ENCODE peak calls at places on chromosomes 1 and 21, in six cellular contexts. R, A, J, T, M and C are unnamed samples.

GRCh38 chr1:151980287-151981177 is 13.1 kb downstream of the S100A10 start:
- DNase-seq in R (no peak), A (no peak), J (peak), T (no peak), M (no peak), C (no peak)

GRCh38 chr1:233410906-233411305 is 83.4 kb downstream of the MAP3K21 start:
- DNase-seq in R (no peak), A (no peak), J (no peak), T (no peak), M (no peak), C (no peak)

GRCh38 chr1:229509576-229509975 is 1.4 kb upstream of the NUP133 start:
- DNase-seq in R (no peak), A (no peak), J (no peak), T (no peak), M (no peak), C (no peak)

GRCh38 chr1:21361506-21361905 is 71.2 kb upstream of the ECE1 start:
- DNase-seq in R (no peak), A (no peak), J (no peak), T (no peak), M (no peak), C (no peak)

GRCh38 chr1:147567594-147568381 is 26.5 kb downstream of the BCL9 start:
- DNase-seq in R (no peak), A (no peak), J (no peak), T (no peak), M (no peak), C (no peak)

GRCh38 chr1:206144605-206145004 is 27.4 kb upstream of the AVPR1B start:
- DNase-seq in R (no peak), A (no peak), J (no peak), T (no peak), M (no peak), C (no peak)

GRCh38 chr21:21165063-21165645 is 166.9 kb downstream of the NCAM2 start:
- DNase-seq in R (no peak), A (no peak), J (peak), T (no peak), M (no peak), C (no peak)

GRCh38 chr1:43554444-43554992 is 23.8 kb downstream of the PTPRF start:
- DNase-seq in R (no peak), A (no peak), J (peak), T (peak), M (no peak), C (no peak)

GRCh38 chr1:230826166-230826875 is 42.0 kb downstream of the C1orf198 start:
- DNase-seq in R (no peak), A (no peak), J (peak), T (no peak), M (no peak), C (no peak)

GRCh38 chr1:183411091-183411490 is 7.1 kb downstream of the NMNAT2 start:
- DNase-seq in R (no peak), A (no peak), J (no peak), T (no peak), M (no peak), C (no peak)

GRCh38 chr1:224124220-224124619 is 10.3 kb downstream of the FBXO28 start:
- DNase-seq in R (no peak), A (no peak), J (no peak), T (no peak), M (no peak), C (no peak)

GRCh38 chr1:112876315-112876714 is 79.7 kb downstream of the SLC16A1 start:
- DNase-seq in R (no peak), A (no peak), J (no peak), T (no peak), M (no peak), C (no peak)

GRCh38 chr1:175714350-175714749 is 29.0 kb downstream of the TNR start:
- DNase-seq in R (no peak), A (no peak), J (no peak), T (no peak), M (no peak), C (no peak)

GRCh38 chr1:110465038-110465813 is 14.3 kb downstream of the PROK1 start:
- DNase-seq in R (peak), A (no peak), J (no peak), T (no peak), M (no peak), C (no peak)

GRCh38 chr1:108080448-108080847 is 115.5 kb upstream of the VAV3 start:
- DNase-seq in R (no peak), A (no peak), J (no peak), T (no peak), M (no peak), C (no peak)

DNA sequence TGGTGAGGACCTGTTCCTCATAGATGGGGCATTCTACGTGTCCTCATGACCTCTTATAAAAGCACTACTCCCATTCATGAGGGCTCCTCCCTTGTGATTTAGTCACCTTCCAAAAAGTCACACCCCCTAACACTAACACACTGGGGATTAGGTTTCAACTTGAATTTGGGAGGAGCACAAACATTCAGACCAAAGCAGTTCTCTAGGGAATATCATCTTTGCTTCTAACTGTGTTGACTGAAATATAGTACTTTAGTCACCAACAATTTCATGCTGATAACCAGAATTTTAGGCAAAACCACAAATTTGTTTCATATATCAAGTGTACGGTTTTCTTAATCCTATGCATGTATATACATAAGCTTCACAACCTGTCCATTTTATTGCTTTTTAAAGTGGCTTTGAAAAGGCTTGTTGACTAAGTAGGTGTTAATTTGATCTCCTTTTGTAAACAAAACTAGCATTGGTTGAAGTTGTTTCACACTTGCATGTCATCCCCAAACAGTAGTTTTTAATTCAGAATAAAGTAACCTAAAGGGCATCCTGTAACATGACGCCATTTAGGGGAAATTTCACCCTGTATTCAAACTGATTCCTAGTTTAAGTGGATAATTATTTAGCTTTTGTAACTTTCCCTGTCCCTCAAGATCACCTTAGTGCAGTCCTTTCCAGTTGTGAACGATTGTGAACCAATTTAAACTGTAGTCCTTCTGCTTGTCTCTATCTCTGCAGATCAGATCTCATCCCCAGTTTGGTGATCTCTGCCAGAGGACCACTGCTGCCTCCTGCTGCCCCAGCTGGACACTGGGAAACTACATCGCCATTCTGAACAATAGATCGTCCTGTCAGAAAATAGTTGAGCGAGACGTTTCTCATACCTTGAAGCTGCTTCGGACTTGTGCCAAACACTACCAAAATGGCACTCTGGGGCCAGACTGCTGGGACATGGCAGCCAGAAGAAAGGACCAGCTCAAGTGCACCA is 141.1 kb downstream of the TLR5 start:
- DNase-seq in R (no peak), A (no peak), J (no peak), T (no peak), M (no peak), C (no peak)
- TF ChIP-seq CTCF in R (no peak), A (no peak), J (peak), T (no peak), M (no peak), C (no peak)

DNA sequence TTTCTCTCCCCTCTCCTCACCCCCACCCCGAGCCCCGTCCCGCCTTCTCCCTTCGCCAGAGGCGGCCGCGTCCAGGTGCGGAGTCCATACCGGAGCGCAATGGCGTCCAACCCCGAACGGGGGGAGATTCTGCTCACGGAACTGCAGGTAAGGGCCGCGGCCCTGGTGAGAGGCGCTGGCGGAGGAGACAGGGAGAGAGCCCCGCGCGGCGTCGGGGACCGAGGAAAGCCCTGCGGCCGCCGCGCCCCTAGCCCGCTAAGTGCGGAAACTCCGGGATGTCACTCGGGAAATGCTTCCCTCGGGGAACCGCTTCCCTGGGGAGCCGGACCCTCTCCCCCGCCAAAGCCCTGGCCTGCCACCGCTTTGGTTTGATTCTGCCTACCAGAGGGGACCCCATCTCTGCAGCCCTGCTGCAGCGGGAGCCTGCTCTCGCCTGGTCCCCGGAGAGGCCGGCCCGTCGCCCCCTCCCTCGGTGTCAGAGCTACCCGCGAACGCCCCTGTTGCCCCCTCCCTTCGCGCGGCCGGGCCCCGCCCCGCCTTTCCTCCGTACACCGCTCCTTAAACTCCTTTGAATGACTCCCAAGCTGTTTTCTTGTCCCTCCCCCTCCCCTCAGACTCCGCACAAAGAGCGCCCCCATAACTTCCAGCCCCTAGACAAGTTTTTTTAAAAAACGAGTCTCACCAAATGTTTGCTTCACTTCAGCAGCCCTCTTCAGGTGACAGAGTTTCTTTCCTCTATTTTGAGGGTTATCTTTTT is 587 bp downstream of the PKN2 start:
- DNase-seq in R (peak), A (peak), J (peak), T (peak), M (peak), C (peak)
- TF ChIP-seq CTCF in R (no peak), A (peak), J (no peak), T (no peak), M (no peak), C (no peak)

GRCh38 chr1:150259217-150259616 is 1.6 kb downstream of the CA14 start:
- DNase-seq in R (no peak), A (no peak), J (no peak), T (no peak), M (no peak), C (no peak)

GRCh38 chr1:150261367-150261766 is 3.8 kb downstream of the CA14 start:
- DNase-seq in R (no peak), A (no peak), J (no peak), T (no peak), M (no peak), C (no peak)

GRCh38 chr1:150259758-150260669 is 2.4 kb downstream of the CA14 start:
- DNase-seq in R (peak), A (peak), J (peak), T (peak), M (no peak), C (no peak)

GRCh38 chr1:150263549-150263948 is 5.3 kb downstream of the APH1A start:
- DNase-seq in R (no peak), A (no peak), J (no peak), T (no peak), M (no peak), C (no peak)

GRCh38 chr1:150262388-150263320 is 5.1 kb downstream of the CA14 start:
- DNase-seq in R (no peak), A (no peak), J (no peak), T (no peak), M (no peak), C (no peak)
- TF ChIP-seq CTCF in R (no peak), A (no peak), J (no peak), T (no peak), M (no peak), C (no peak)

DNA sequence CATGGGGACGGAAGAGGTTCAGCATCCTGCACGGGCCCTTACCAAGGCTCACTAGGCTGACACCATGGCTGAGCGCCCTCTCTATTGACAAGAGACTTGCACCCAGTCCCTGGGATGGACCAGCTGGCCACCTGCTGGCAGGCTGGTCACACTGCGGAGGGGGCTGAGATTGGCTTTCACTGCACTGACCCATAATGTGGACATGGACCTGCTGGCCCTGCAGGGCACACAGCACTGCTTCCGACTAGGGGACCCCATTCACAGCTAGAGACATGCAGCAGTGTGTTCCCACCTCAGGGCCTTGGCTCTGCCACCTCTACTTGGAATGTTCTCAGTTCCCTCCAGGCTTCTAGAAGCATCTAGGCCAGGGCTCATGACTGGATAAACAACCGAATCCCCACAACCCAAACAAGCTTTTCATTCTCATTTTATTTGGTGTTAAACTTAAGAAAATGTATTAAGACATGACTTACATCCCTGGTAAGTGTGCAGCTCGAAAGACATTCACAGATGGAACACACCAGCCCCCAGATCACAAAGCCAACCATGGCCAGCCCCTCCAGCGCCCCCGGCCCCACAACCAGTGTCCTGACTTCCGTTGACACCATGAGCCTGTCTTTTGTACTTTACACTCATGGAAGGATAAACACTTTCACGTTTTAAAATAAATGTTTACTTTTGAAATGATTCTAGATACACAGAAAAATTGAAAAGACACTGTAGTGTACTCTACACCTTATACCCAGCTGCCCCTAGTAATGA is 9.3 kb upstream of the SRARP start:
- DNase-seq in R (peak), A (peak), J (peak), T (peak), M (no peak), C (no peak)
- TF ChIP-seq CTCF in R (peak), A (peak), J (peak), T (peak), M (no peak), C (peak)